ENCODE peak calls at places on chromosomes 4 and X, in eight cellular contexts. F is transverse colon, L is RWPE1, T is NCI-H748 treated with DMSO at 0.1 percent for 48 hours, K is AG10803, X is colonic mucosa, I is RPMI7951, Y is nephron progenitor cell. Z is an unnamed sample.

GRCh38 chr4:186105721-186106335 is 1.3 kb downstream of the FAM149A start:
- DNase-seq in I (no peak), T (peak; percentile 18), Y (no peak), X (peak; percentile 61), F (peak; percentile 23), L (no peak), K (no peak), Z (no peak)

GRCh38 chr4:46389301-46389761 is 597 bp downstream of the GABRA2 start:
- DNase-seq in X (peak; percentile 62), F (peak; percentile 57), Y (peak; percentile 47), I (no peak), L (peak; percentile 8), K (no peak), T (no peak), Z (no peak)

GRCh38 chr4:103032575-103032974 is 13.1 kb upstream of the SLC9B1 start:
- DNase-seq in K (peak; percentile 17), T (no peak), X (no peak), F (peak; percentile 14), L (peak; percentile 12), I (peak; percentile 42), Y (no peak), Z (no peak)

GRCh38 chrX:16138108-16138427 is 14.7 kb downstream of the GRPR start:
- DNase-seq in K (no peak), Y (no peak), T (no peak), L (no peak), X (no peak), F (no peak), I (peak; percentile 28), Z (no peak)

GRCh38 chrX:46447384-46447783 is 97.8 kb downstream of the ZNF674 start:
- DNase-seq in T (no peak), F (no peak), Y (no peak), K (peak; percentile 3), X (no peak), L (no peak), I (peak; percentile 21), Z (no peak)

GRCh38 chr4:159046683-159047082 is 56.2 kb upstream of the RAPGEF2 start:
- DNase-seq in K (no peak), X (no peak), F (peak; percentile 27), L (no peak), Y (no peak), T (no peak), I (no peak), Z (no peak)

GRCh38 chrX:124010157-124010556 is 48.7 kb downstream of the STAG2 start:
- DNase-seq in L (no peak), I (peak; percentile 65), T (no peak), X (no peak), F (no peak), Y (no peak), K (no peak), Z (no peak)

GRCh38 chr4:108155373-108155772 is 13.4 kb downstream of the LEF1 start:
- DNase-seq in I (peak; percentile 78), L (no peak), F (no peak), T (no peak), X (no peak), Y (no peak), K (no peak), Z (no peak)

GRCh38 chr4:26692014-26692726 is 108.3 kb downstream of the TBC1D19 start:
- DNase-seq in L (no peak), X (no peak), T (no peak), F (no peak), K (peak; percentile 25), Y (no peak), I (peak; percentile 88), Z (no peak)

GRCh38 chrX:38817004-38817703 is 15.9 kb downstream of the MID1IP1 start:
- DNase-seq in F (peak; percentile 68), T (no peak), Y (peak; percentile 3), L (no peak), I (peak; percentile 45), K (peak; percentile 43), X (peak; percentile 67), Z (no peak)

GRCh38 chrX:1418901-1419544 is 27.1 kb upstream of the SLC25A6 start:
- DNase-seq in T (no peak), X (no peak), L (no peak), F (no peak), Y (no peak), K (no peak), I (no peak), Z (no peak)

GRCh38 chr4:186536285-186536684 is 19.1 kb downstream of the MTNR1A start:
- DNase-seq in K (no peak), I (no peak), Y (no peak), T (no peak), L (no peak), X (no peak), F (no peak), Z (no peak)

GRCh38 chrX:133005038-133005437 is 46.6 kb upstream of the HS6ST2 start:
- DNase-seq in L (peak; percentile 0), K (peak; percentile 0), I (no peak), T (no peak), F (no peak), Y (peak; percentile 33), X (no peak), Z (no peak)

GRCh38 chr4:133694416-133694815 is 507.2 kb downstream of the PABPC4L start:
- DNase-seq in L (no peak), F (no peak), Y (no peak), I (no peak), K (no peak), X (no peak), T (no peak), Z (no peak)

GRCh38 chr4:11446156-11446811 is 17.6 kb upstream of the HS3ST1 start:
- DNase-seq in Y (no peak), F (no peak), X (no peak), T (no peak), K (no peak), I (peak; percentile 7), L (no peak), Z (no peak)

GRCh38 chr4:76984127-76984526 is 34.6 kb downstream of the SEPTIN11 start:
- DNase-seq in I (peak; percentile 55), Y (no peak), X (no peak), K (peak; percentile 74), F (no peak), T (no peak), L (no peak), Z (no peak)

GRCh38 chrX:6095469-6095868 is 133.2 kb downstream of the NLGN4X start:
- DNase-seq in K (no peak), X (no peak), I (no peak), Y (no peak), L (no peak), T (no peak), F (no peak), Z (no peak)

GRCh38 chr4:15847746-15848145 is 69.6 kb downstream of the CD38 start:
- DNase-seq in I (no peak), F (no peak), K (no peak), L (peak; percentile 23), T (no peak), Y (no peak), X (no peak), Z (no peak)

GRCh38 chrX:140526138-140526537 is 21.3 kb upstream of the SOX3 start:
- DNase-seq in L (no peak), Y (no peak), F (no peak), X (no peak), K (peak; percentile 64), I (no peak), T (no peak), Z (no peak)

GRCh38 chr4:72567036-72567435 is 2.0 kb downstream of the ADAMTS3 start:
- DNase-seq in F (no peak), T (no peak), K (no peak), X (no peak), Y (no peak), I (no peak), L (no peak), Z (no peak)

GRCh38 chrX:108216405-108216804 is 124.8 kb downstream of the ATG4A start:
- DNase-seq in T (no peak), X (no peak), L (no peak), K (no peak), F (no peak), I (peak; percentile 45), Y (no peak), Z (no peak)

GRCh38 chrX:117743469-117744251 is 372.9 kb downstream of the KLHL13 start:
- DNase-seq in X (no peak), L (no peak), K (no peak), T (peak; percentile 2), F (peak; percentile 9), Y (peak; percentile 2), I (no peak), Z (no peak)

GRCh38 chr4:128513664-128514484 is 226.3 kb upstream of the PGRMC2 start:
- DNase-seq in K (peak; percentile 56), I (peak; percentile 33), X (no peak), F (no peak), L (no peak), Y (no peak), T (no peak), Z (no peak)

GRCh38 chr4:156931267-156931666 is 40.3 kb downstream of the PDGFC start:
- DNase-seq in X (no peak), Y (no peak), F (peak; percentile 14), L (peak; percentile 53), T (no peak), I (peak; percentile 92), K (peak; percentile 87), Z (peak; percentile 38)

GRCh38 chrX:11768039-11768438 is 10.0 kb downstream of the MSL3 start:
- DNase-seq in I (no peak), F (no peak), Y (no peak), T (no peak), L (no peak), X (no peak), K (no peak), Z (no peak)

GRCh38 chrX:6002056-6002455 is 226.6 kb downstream of the NLGN4X start:
- DNase-seq in T (peak; percentile 28), F (no peak), Y (no peak), L (no peak), I (no peak), X (no peak), K (no peak), Z (no peak)

GRCh38 chr4:53716011-53716410 is 124.7 kb upstream of the LNX1 start:
- DNase-seq in T (no peak), X (no peak), Y (no peak), L (no peak), F (no peak), I (no peak), K (peak; percentile 64), Z (no peak)